ENCODE peak calls at places on chromosomes 6 and 20, in five cellular contexts. S is GM10248, V is right lobe of liver, W is adrenal gland, L is lower lobe of right lung. F is an unnamed sample.

GRCh38 chr6:111743318-111743717 is 129.9 kb downstream of the FYN start:
- DNase-seq in S (no peak), V (no peak), W (no peak), L (no peak), F (no peak)

GRCh38 chr6:35391240-35391968 is 49.0 kb downstream of the PPARD start:
- DNase-seq in S (no peak), V (no peak), W (no peak), L (no peak), F (no peak)

GRCh38 chr6:115891111-115891669 is 169.5 kb downstream of the FRK start:
- DNase-seq in S (peak), V (no peak), W (peak), L (no peak), F (peak)

GRCh38 chr6:33271098-33271607 is 523 bp downstream of the VPS52 start:
- DNase-seq in S (no peak), V (no peak), W (no peak), L (no peak), F (no peak)

GRCh38 chr20:4041748-4042411 is 26.5 kb upstream of the RNF24 start:
- DNase-seq in S (no peak), V (peak), W (peak), L (peak), F (no peak)

GRCh38 chr6:89610149-89610642 is 28.4 kb downstream of the LYRM2 start:
- DNase-seq in S (peak), V (peak), W (peak), L (peak), F (peak)

GRCh38 chr20:44792794-44793193 is 17.6 kb downstream of the RIMS4 start:
- DNase-seq in S (no peak), V (no peak), W (no peak), L (no peak), F (no peak)

GRCh38 chr6:12890171-12890790 is 173.7 kb downstream of the PHACTR1 start:
- DNase-seq in S (no peak), V (no peak), W (no peak), L (no peak), F (peak)

GRCh38 chr6:15547379-15547778 is 115.4 kb downstream of the DTNBP1 start:
- DNase-seq in S (no peak), V (no peak), W (no peak), L (no peak), F (no peak)

GRCh38 chr6:46022110-46022948 is 6.7 kb upstream of the CLIC5 start:
- DNase-seq in S (no peak), V (no peak), W (no peak), L (no peak), F (no peak)

GRCh38 chr20:11851646-11852045 is 66.0 kb upstream of the BTBD3 start:
- DNase-seq in S (no peak), V (no peak), W (no peak), L (no peak), F (no peak)

GRCh38 chr20:50312682-50313187 is 122.1 kb downstream of the CEBPB start:
- DNase-seq in S (no peak), V (peak), W (peak), L (peak), F (no peak)

GRCh38 chr20:57176842-57177241 is 89.6 kb downstream of the BMP7 start:
- DNase-seq in S (no peak), V (no peak), W (no peak), L (no peak), F (no peak)

GRCh38 chr6:7538484-7538883 is 3.0 kb upstream of the DSP start:
- DNase-seq in S (no peak), V (no peak), W (no peak), L (no peak), F (no peak)

GRCh38 chr20:56995635-56996075 is 270.8 kb downstream of the BMP7 start:
- DNase-seq in S (peak), V (no peak), W (no peak), L (no peak), F (peak)

GRCh38 chr20:25644814-25645213 is 21.0 kb upstream of the NANP start:
- DNase-seq in S (no peak), V (no peak), W (no peak), L (no peak), F (no peak)

GRCh38 chr6:53168516-53169257 is 20.0 kb upstream of the GCM1 start:
- DNase-seq in S (no peak), V (no peak), W (no peak), L (no peak), F (no peak)

F was measured in GM20000.